ENCODE peak calls at places on chromosomes 5 and 9, in seven cellular contexts. G is stimulated activated CD4-positive, alpha-beta T cell treated with anti-CD3 and anti-CD28 coated beads, TNF-alpha, amount 100 ng/mL, for 1 hour; E is activated CD4-positive, alpha-beta T cell treated with anti-CD3 and anti-CD28 coated beads, Interleukin-2, amount 50 U/mL, for 24 hours; V is left ventricle myocardium superior; F is NAMALWA; P is activated naive CD8-positive, alpha-beta T cell treated with anti-CD3 and anti-CD28 coated beads, Interleukin-2, amount 10 ng/mL, durations not matched to agents 7 days and 5 days; D is glomerular endothelial cell. O is an unnamed sample.

GRCh38 chr9:129836342-129837007 is 1.2 kb downstream of the USP20 start:
- DNase-seq in G (peak), E (no peak), V (no peak), F (peak), P (peak), D (no peak), O (no peak)

GRCh38 chr9:133227242-133227860 is 18.3 kb upstream of the OBP2B start:
- DNase-seq in G (no peak), E (no peak), V (no peak), F (no peak), P (peak), D (no peak), O (no peak)

GRCh38 chr9:131654857-131655577 is 84.9 kb downstream of the RAPGEF1 start:
- DNase-seq in G (no peak), E (no peak), V (no peak), F (peak), P (no peak), D (no peak), O (no peak)

GRCh38 chr5:61631438-61631941 is 299.4 kb downstream of the ZSWIM6 start:
- DNase-seq in G (no peak), E (no peak), V (peak), F (no peak), P (no peak), D (no peak), O (peak)

GRCh38 chr9:121354770-121355169 is 15.3 kb downstream of the STOM start:
- DNase-seq in G (no peak), E (no peak), V (no peak), F (no peak), P (no peak), D (no peak), O (no peak)

GRCh38 chr5:150559701-150560100 is 51.8 kb downstream of the NDST1 start:
- DNase-seq in G (no peak), E (no peak), V (no peak), F (no peak), P (no peak), D (no peak), O (no peak)

GRCh38 chr5:141641634-141642278 is 5.0 kb downstream of the RELL2 start:
- DNase-seq in G (no peak), E (no peak), V (no peak), F (peak), P (no peak), D (no peak), O (no peak)

GRCh38 chr9:129465834-129466535 is 154.9 kb downstream of the C9orf50 start:
- DNase-seq in G (no peak), E (no peak), V (no peak), F (no peak), P (no peak), D (no peak), O (no peak)

GRCh38 chr5:135191084-135191826 is 157.2 kb upstream of the PITX1 start:
- DNase-seq in G (peak), E (peak), V (peak), F (peak), P (peak), D (no peak), O (no peak)

GRCh38 chr5:102772273-102772672 is 17.2 kb downstream of the PAM start:
- DNase-seq in G (no peak), E (no peak), V (no peak), F (no peak), P (no peak), D (no peak), O (no peak)

GRCh38 chr9:113548221-113549041 is 84.9 kb downstream of the RGS3 start:
- DNase-seq in G (no peak), E (peak), V (peak), F (no peak), P (no peak), D (no peak), O (no peak)

GRCh38 chr5:89117131-89117644 is 234.2 kb upstream of the MEF2C start:
- DNase-seq in G (no peak), E (no peak), V (no peak), F (no peak), P (no peak), D (no peak), O (no peak)

GRCh38 chr5:56350595-56351170 is 117.6 kb upstream of the ANKRD55 start:
- DNase-seq in G (no peak), E (no peak), V (peak), F (no peak), P (no peak), D (peak), O (no peak)

GRCh38 chr5:59065551-59065950 is 482.7 kb downstream of the RAB3C start:
- DNase-seq in G (no peak), E (no peak), V (no peak), F (no peak), P (no peak), D (no peak), O (no peak)

GRCh38 chr9:97803167-97804058 is 49.6 kb upstream of the FOXE1 start:
- DNase-seq in G (peak), E (peak), V (peak), F (peak), P (peak), D (no peak), O (peak)

GRCh38 chr5:132822650-132823480 is 7.6 kb downstream of the SHROOM1 start:
- DNase-seq in G (no peak), E (no peak), V (peak), F (no peak), P (peak), D (no peak), O (peak)

GRCh38 chr5:155616779-155617392 is 603.3 kb downstream of the KIF4B start:
- DNase-seq in G (peak), E (peak), V (peak), F (peak), P (peak), D (no peak), O (peak)

GRCh38 chr5:181181650-181182565 is 23.1 kb downstream of the TRIM7 start:
- DNase-seq in G (no peak), E (no peak), V (peak), F (peak), P (peak), D (no peak), O (no peak)

GRCh38 chr5:143806568-143806967 is 5.4 kb upstream of the HMHB1 start:
- DNase-seq in G (no peak), E (no peak), V (no peak), F (peak), P (no peak), D (no peak), O (no peak)

GRCh38 chr9:105694320-105694847 is at the start of gene TMEM38B:
- DNase-seq in G (peak), E (peak), V (peak), F (peak), P (peak), D (no peak), O (peak)

GRCh38 chr5:147670815-147671214 is 111.7 kb downstream of the JAKMIP2 start:
- DNase-seq in G (no peak), E (no peak), V (no peak), F (no peak), P (no peak), D (no peak), O (no peak)

GRCh38 chr5:151179489-151179840 is 21.9 kb upstream of the ANXA6 start:
- DNase-seq in G (no peak), E (no peak), V (no peak), F (no peak), P (no peak), D (no peak), O (no peak)

GRCh38 chr9:6944896-6945295 is 187.1 kb downstream of the KDM4C start:
- DNase-seq in G (no peak), E (no peak), V (no peak), F (no peak), P (no peak), D (no peak), O (no peak)

GRCh38 chr9:120534266-120534665 is 45.7 kb downstream of the CDK5RAP2 start:
- DNase-seq in G (no peak), E (no peak), V (no peak), F (no peak), P (no peak), D (no peak), O (no peak)